ENCODE peak calls at places on chromosomes 3 and 15, in ten cellular contexts. One of them, this sample, is unnamed.

GRCh38 chr3:39415983-39416382 is 9.5 kb downstream of the RPSA start:
- DNase-seq in naive thymus-derived CD4-positive, alpha-beta T cell: no peak
- DNase-seq in stimulated activated CD4-positive, alpha-beta T cell treated with anti-CD3 and anti-CD28 coated beads, Interleukin-1b, Interleukin-23, amount 100 ng/mL, for 48 hours: no peak
- DNase-seq in NCI-H1092 treated with DMSO at 0.1 percent for 48 hours: no peak
- DNase-seq in OCI-LY7: no peak
- DNase-seq in RCC 7860: no peak
- DNase-seq in kidney epithelial cell: no peak
- DNase-seq in lower lobe of right lung: no peak
- DNase-seq in EH: peak
- DNase-seq in hepatocyte: no peak
- DNase-seq in this sample: no peak

GRCh38 chr3:158935846-158936245 is 134.0 kb downstream of the MFSD1 start:
- DNase-seq in kidney epithelial cell: no peak
- DNase-seq in naive thymus-derived CD4-positive, alpha-beta T cell: no peak
- DNase-seq in lower lobe of right lung: no peak
- DNase-seq in hepatocyte: no peak
- DNase-seq in RCC 7860: peak
- DNase-seq in stimulated activated CD4-positive, alpha-beta T cell treated with anti-CD3 and anti-CD28 coated beads, Interleukin-1b, Interleukin-23, amount 100 ng/mL, for 48 hours: no peak
- DNase-seq in OCI-LY7: no peak
- DNase-seq in EH: peak
- DNase-seq in NCI-H1092 treated with DMSO at 0.1 percent for 48 hours: no peak
- DNase-seq in this sample: no peak

GRCh38 chr3:51718547-51719412 is 11.9 kb downstream of the GRM2 start:
- DNase-seq in kidney epithelial cell: no peak
- DNase-seq in NCI-H1092 treated with DMSO at 0.1 percent for 48 hours: peak
- DNase-seq in EH: peak
- DNase-seq in OCI-LY7: peak
- DNase-seq in hepatocyte: peak
- DNase-seq in RCC 7860: peak
- DNase-seq in naive thymus-derived CD4-positive, alpha-beta T cell: no peak
- DNase-seq in stimulated activated CD4-positive, alpha-beta T cell treated with anti-CD3 and anti-CD28 coated beads, Interleukin-1b, Interleukin-23, amount 100 ng/mL, for 48 hours: peak
- DNase-seq in lower lobe of right lung: peak
- DNase-seq in this sample: peak

GRCh38 chr15:48641416-48641815 is 4.1 kb downstream of the FBN1 start:
- DNase-seq in kidney epithelial cell: no peak
- DNase-seq in RCC 7860: peak
- DNase-seq in EH: peak
- DNase-seq in stimulated activated CD4-positive, alpha-beta T cell treated with anti-CD3 and anti-CD28 coated beads, Interleukin-1b, Interleukin-23, amount 100 ng/mL, for 48 hours: no peak
- DNase-seq in NCI-H1092 treated with DMSO at 0.1 percent for 48 hours: no peak
- DNase-seq in hepatocyte: no peak
- DNase-seq in OCI-LY7: peak
- DNase-seq in naive thymus-derived CD4-positive, alpha-beta T cell: no peak
- DNase-seq in lower lobe of right lung: no peak
- DNase-seq in this sample: no peak

GRCh38 chr15:92869977-92870644 is 30.0 kb upstream of the CHD2 start:
- DNase-seq in NCI-H1092 treated with DMSO at 0.1 percent for 48 hours: no peak
- DNase-seq in OCI-LY7: no peak
- DNase-seq in RCC 7860: no peak
- DNase-seq in naive thymus-derived CD4-positive, alpha-beta T cell: no peak
- DNase-seq in kidney epithelial cell: no peak
- DNase-seq in stimulated activated CD4-positive, alpha-beta T cell treated with anti-CD3 and anti-CD28 coated beads, Interleukin-1b, Interleukin-23, amount 100 ng/mL, for 48 hours: no peak
- DNase-seq in lower lobe of right lung: no peak
- DNase-seq in hepatocyte: peak
- DNase-seq in EH: no peak
- DNase-seq in this sample: no peak

GRCh38 chr3:24551626-24552025 is 57.0 kb upstream of the THRB start:
- DNase-seq in hepatocyte: no peak
- DNase-seq in RCC 7860: no peak
- DNase-seq in lower lobe of right lung: no peak
- DNase-seq in naive thymus-derived CD4-positive, alpha-beta T cell: no peak
- DNase-seq in EH: no peak
- DNase-seq in stimulated activated CD4-positive, alpha-beta T cell treated with anti-CD3 and anti-CD28 coated beads, Interleukin-1b, Interleukin-23, amount 100 ng/mL, for 48 hours: no peak
- DNase-seq in kidney epithelial cell: no peak
- DNase-seq in NCI-H1092 treated with DMSO at 0.1 percent for 48 hours: no peak
- DNase-seq in OCI-LY7: no peak
- DNase-seq in this sample: no peak

GRCh38 chr3:28317438-28318022 is 31.0 kb upstream of the ZCWPW2 start:
- DNase-seq in stimulated activated CD4-positive, alpha-beta T cell treated with anti-CD3 and anti-CD28 coated beads, Interleukin-1b, Interleukin-23, amount 100 ng/mL, for 48 hours: peak
- DNase-seq in lower lobe of right lung: no peak
- DNase-seq in naive thymus-derived CD4-positive, alpha-beta T cell: peak
- DNase-seq in hepatocyte: peak
- DNase-seq in NCI-H1092 treated with DMSO at 0.1 percent for 48 hours: no peak
- DNase-seq in RCC 7860: peak
- DNase-seq in OCI-LY7: peak
- DNase-seq in EH: peak
- DNase-seq in kidney epithelial cell: no peak
- DNase-seq in this sample: peak

GRCh38 chr15:73493936-73494335 is 51.0 kb downstream of the REC114 start:
- DNase-seq in lower lobe of right lung: no peak
- DNase-seq in EH: no peak
- DNase-seq in stimulated activated CD4-positive, alpha-beta T cell treated with anti-CD3 and anti-CD28 coated beads, Interleukin-1b, Interleukin-23, amount 100 ng/mL, for 48 hours: no peak
- DNase-seq in RCC 7860: no peak
- DNase-seq in naive thymus-derived CD4-positive, alpha-beta T cell: no peak
- DNase-seq in kidney epithelial cell: no peak
- DNase-seq in OCI-LY7: no peak
- DNase-seq in hepatocyte: no peak
- DNase-seq in NCI-H1092 treated with DMSO at 0.1 percent for 48 hours: no peak
- DNase-seq in this sample: no peak

GRCh38 chr3:51391566-51392300 is 648 bp downstream of the RBM15B start:
- DNase-seq in RCC 7860: no peak
- DNase-seq in OCI-LY7: peak
- DNase-seq in EH: peak
- DNase-seq in lower lobe of right lung: peak
- DNase-seq in NCI-H1092 treated with DMSO at 0.1 percent for 48 hours: no peak
- DNase-seq in hepatocyte: peak
- DNase-seq in stimulated activated CD4-positive, alpha-beta T cell treated with anti-CD3 and anti-CD28 coated beads, Interleukin-1b, Interleukin-23, amount 100 ng/mL, for 48 hours: peak
- DNase-seq in kidney epithelial cell: no peak
- DNase-seq in naive thymus-derived CD4-positive, alpha-beta T cell: peak
- DNase-seq in this sample: peak

GRCh38 chr15:98800437-98801233 is 152.3 kb downstream of the IGF1R start:
- DNase-seq in NCI-H1092 treated with DMSO at 0.1 percent for 48 hours: peak
- DNase-seq in kidney epithelial cell: peak
- DNase-seq in OCI-LY7: no peak
- DNase-seq in hepatocyte: peak
- DNase-seq in lower lobe of right lung: no peak
- DNase-seq in naive thymus-derived CD4-positive, alpha-beta T cell: no peak
- DNase-seq in EH: peak
- DNase-seq in RCC 7860: peak
- DNase-seq in stimulated activated CD4-positive, alpha-beta T cell treated with anti-CD3 and anti-CD28 coated beads, Interleukin-1b, Interleukin-23, amount 100 ng/mL, for 48 hours: no peak
- DNase-seq in this sample: no peak

GRCh38 chr3:76582632-76583378 is 457.1 kb upstream of the ROBO2 start:
- DNase-seq in hepatocyte: no peak
- DNase-seq in naive thymus-derived CD4-positive, alpha-beta T cell: no peak
- DNase-seq in RCC 7860: no peak
- DNase-seq in stimulated activated CD4-positive, alpha-beta T cell treated with anti-CD3 and anti-CD28 coated beads, Interleukin-1b, Interleukin-23, amount 100 ng/mL, for 48 hours: no peak
- DNase-seq in OCI-LY7: no peak
- DNase-seq in lower lobe of right lung: no peak
- DNase-seq in kidney epithelial cell: no peak
- DNase-seq in EH: no peak
- DNase-seq in NCI-H1092 treated with DMSO at 0.1 percent for 48 hours: no peak
- DNase-seq in this sample: no peak

GRCh38 chr3:172951511-172951910 is 189.5 kb downstream of the SPATA16 start:
- DNase-seq in RCC 7860: no peak
- DNase-seq in naive thymus-derived CD4-positive, alpha-beta T cell: no peak
- DNase-seq in hepatocyte: no peak
- DNase-seq in kidney epithelial cell: no peak
- DNase-seq in EH: no peak
- DNase-seq in OCI-LY7: no peak
- DNase-seq in stimulated activated CD4-positive, alpha-beta T cell treated with anti-CD3 and anti-CD28 coated beads, Interleukin-1b, Interleukin-23, amount 100 ng/mL, for 48 hours: no peak
- DNase-seq in lower lobe of right lung: no peak
- DNase-seq in NCI-H1092 treated with DMSO at 0.1 percent for 48 hours: no peak
- DNase-seq in this sample: no peak

GRCh38 chr15:101441706-101442105 is 47.8 kb downstream of the PCSK6 start:
- DNase-seq in lower lobe of right lung: no peak
- DNase-seq in NCI-H1092 treated with DMSO at 0.1 percent for 48 hours: no peak
- DNase-seq in OCI-LY7: no peak
- DNase-seq in EH: no peak
- DNase-seq in stimulated activated CD4-positive, alpha-beta T cell treated with anti-CD3 and anti-CD28 coated beads, Interleukin-1b, Interleukin-23, amount 100 ng/mL, for 48 hours: no peak
- DNase-seq in naive thymus-derived CD4-positive, alpha-beta T cell: no peak
- DNase-seq in RCC 7860: no peak
- DNase-seq in hepatocyte: no peak
- DNase-seq in kidney epithelial cell: no peak
- DNase-seq in this sample: no peak

GRCh38 chr15:67143646-67144045 is 78.2 kb downstream of the SMAD3 start:
- DNase-seq in RCC 7860: no peak
- DNase-seq in hepatocyte: no peak
- DNase-seq in EH: no peak
- DNase-seq in naive thymus-derived CD4-positive, alpha-beta T cell: no peak
- DNase-seq in kidney epithelial cell: no peak
- DNase-seq in NCI-H1092 treated with DMSO at 0.1 percent for 48 hours: no peak
- DNase-seq in lower lobe of right lung: no peak
- DNase-seq in OCI-LY7: no peak
- DNase-seq in stimulated activated CD4-positive, alpha-beta T cell treated with anti-CD3 and anti-CD28 coated beads, Interleukin-1b, Interleukin-23, amount 100 ng/mL, for 48 hours: no peak
- DNase-seq in this sample: no peak

GRCh38 chr3:141485578-141486415 is 1.0 kb upstream of the RASA2 start:
- DNase-seq in stimulated activated CD4-positive, alpha-beta T cell treated with anti-CD3 and anti-CD28 coated beads, Interleukin-1b, Interleukin-23, amount 100 ng/mL, for 48 hours: peak
- DNase-seq in hepatocyte: peak
- DNase-seq in OCI-LY7: peak
- DNase-seq in kidney epithelial cell: peak
- DNase-seq in lower lobe of right lung: no peak
- DNase-seq in NCI-H1092 treated with DMSO at 0.1 percent for 48 hours: no peak
- DNase-seq in RCC 7860: peak
- DNase-seq in EH: peak
- DNase-seq in naive thymus-derived CD4-positive, alpha-beta T cell: no peak
- DNase-seq in this sample: no peak

GRCh38 chr3:5188419-5189405 is 1.2 kb downstream of the EDEM1 start:
- DNase-seq in RCC 7860: no peak
- DNase-seq in hepatocyte: peak
- DNase-seq in OCI-LY7: peak
- DNase-seq in NCI-H1092 treated with DMSO at 0.1 percent for 48 hours: no peak
- DNase-seq in lower lobe of right lung: peak
- DNase-seq in EH: peak
- DNase-seq in kidney epithelial cell: no peak
- DNase-seq in stimulated activated CD4-positive, alpha-beta T cell treated with anti-CD3 and anti-CD28 coated beads, Interleukin-1b, Interleukin-23, amount 100 ng/mL, for 48 hours: peak
- DNase-seq in naive thymus-derived CD4-positive, alpha-beta T cell: peak
- DNase-seq in this sample: no peak

GRCh38 chr15:34973512-34973911 is 4.0 kb upstream of the AQR start:
- DNase-seq in kidney epithelial cell: no peak
- DNase-seq in naive thymus-derived CD4-positive, alpha-beta T cell: no peak
- DNase-seq in hepatocyte: no peak
- DNase-seq in RCC 7860: no peak
- DNase-seq in NCI-H1092 treated with DMSO at 0.1 percent for 48 hours: no peak
- DNase-seq in EH: no peak
- DNase-seq in stimulated activated CD4-positive, alpha-beta T cell treated with anti-CD3 and anti-CD28 coated beads, Interleukin-1b, Interleukin-23, amount 100 ng/mL, for 48 hours: no peak
- DNase-seq in OCI-LY7: no peak
- DNase-seq in lower lobe of right lung: no peak
- DNase-seq in this sample: no peak

This sample was measured in GM19239.